ENCODE peak calls at places on chromosomes 5 and 9, in four cellular contexts. L is Panc1, S is prostate gland, V is GM23338. Q is an unnamed sample.

GRCh38 chr5:32600057-32600622 is 14.8 kb downstream of the SUB1 start:
- DNase-seq in L (no peak), S (no peak), V (no peak), Q (no peak)

GRCh38 chr5:89268460-89268859 is 385.5 kb upstream of the MEF2C start:
- DNase-seq in L (no peak), S (no peak), V (no peak), Q (peak; percentile 12)

GRCh38 chr5:34484591-34485228 is 171.4 kb upstream of the RAI14 start:
- DNase-seq in L (no peak), S (no peak), V (no peak), Q (no peak)

GRCh38 chr9:131240047-131240921 is 36.0 kb downstream of the FAM78A start:
- DNase-seq in L (no peak), S (no peak), V (no peak), Q (no peak)

GRCh38 chr9:30201024-30201423 is 2183.4 kb upstream of the ACO1 start:
- DNase-seq in L (no peak), S (no peak), V (no peak), Q (no peak)

GRCh38 chr9:4012446-4012845 is 287.4 kb downstream of the GLIS3 start:
- DNase-seq in L (no peak), S (no peak), V (no peak), Q (no peak)

GRCh38 chr9:136645903-136646754 is 16.6 kb upstream of the EGFL7 start:
- DNase-seq in L (no peak), S (no peak), V (peak; percentile 48), Q (no peak)

GRCh38 chr9:126235350-126235740 is 91.3 kb upstream of the MVB12B start:
- DNase-seq in L (no peak), S (no peak), V (no peak), Q (no peak)

GRCh38 chr9:121568101-121568460 is 68.4 kb upstream of the GGTA1 start:
- DNase-seq in L (no peak), S (no peak), V (no peak), Q (no peak)

GRCh38 chr5:177071671-177072385 is 14.9 kb upstream of the FGFR4 start:
- DNase-seq in L (peak; percentile 82), S (peak; percentile 81), V (peak; percentile 96), Q (peak; percentile 81)

GRCh38 chr5:132008961-132009680 is 2.3 kb downstream of the ACSL6 start:
- DNase-seq in L (no peak), S (no peak), V (no peak), Q (no peak)

GRCh38 chr9:38689678-38690077 is 30.3 kb downstream of the FAM240B start:
- DNase-seq in L (no peak), S (no peak), V (peak; percentile 85), Q (no peak)

GRCh38 chr5:135655326-135655725 is 76.5 kb upstream of the CXCL14 start:
- DNase-seq in L (no peak), S (no peak), V (no peak), Q (no peak)

GRCh38 chr9:132498811-132499210 is 83.6 kb upstream of the BARHL1 start:
- DNase-seq in L (no peak), S (no peak), V (peak; percentile 52), Q (no peak)

GRCh38 chr5:168756517-168757391 is 177.6 kb upstream of the PANK3 start:
- DNase-seq in L (no peak), S (no peak), V (peak; percentile 19), Q (no peak)

GRCh38 chr5:431001-431710 is 11.8 kb upstream of the EXOC3 start:
- DNase-seq in L (no peak), S (no peak), V (peak; percentile 77), Q (peak; percentile 69)

GRCh38 chr5:117131048-117131679 is 556.5 kb upstream of the SEMA6A start:
- DNase-seq in L (no peak), S (peak; percentile 57), V (no peak), Q (no peak)

GRCh38 chr5:138603521-138603920 is 28.3 kb upstream of the HSPA9 start:
- DNase-seq in L (no peak), S (no peak), V (no peak), Q (no peak)

GRCh38 chr9:93288891-93289883 is 105.2 kb downstream of the WNK2 start:
- DNase-seq in L (no peak), S (no peak), V (peak; percentile 35), Q (no peak)

GRCh38 chr9:115261656-115262081 is 143.7 kb upstream of the TNC start:
- DNase-seq in L (no peak), S (no peak), V (no peak), Q (no peak)

GRCh38 chr5:138257583-138257982 is 16.8 kb downstream of the GFRA3 start:
- DNase-seq in L (no peak), S (no peak), V (peak; percentile 34), Q (no peak)

GRCh38 chr9:104783588-104783987 is 19.7 kb downstream of the NIPSNAP3B start:
- DNase-seq in L (no peak), S (no peak), V (no peak), Q (no peak)

GRCh38 chr5:170554566-170555267 is 50.9 kb downstream of the KCNIP1 start:
- DNase-seq in L (no peak), S (no peak), V (no peak), Q (peak; percentile 19)

GRCh38 chr9:2157277-2158105 is 142.3 kb downstream of the SMARCA2 start:
- DNase-seq in L (no peak), S (peak; percentile 23), V (peak; percentile 44), Q (peak; percentile 18)

GRCh38 chr9:109331353-109331752 is 10.5 kb upstream of the EPB41L4B start:
- DNase-seq in L (no peak), S (peak; percentile 97), V (no peak), Q (peak; percentile 87)

GRCh38 chr9:84514421-84514820 is 155.1 kb upstream of the NTRK2 start:
- DNase-seq in L (no peak), S (no peak), V (no peak), Q (no peak)

GRCh38 chr5:54663876-54664275 is 146.3 kb downstream of the SNX18 start:
- DNase-seq in L (no peak), S (no peak), V (no peak), Q (peak; percentile 22)

GRCh38 chr5:14143843-14144585 is 872 bp downstream of the TRIO start:
- DNase-seq in L (no peak), S (no peak), V (peak; percentile 52), Q (peak; percentile 51)

GRCh38 chr5:179795049-179795862 is 1.5 kb downstream of the LTC4S start:
- DNase-seq in L (no peak), S (no peak), V (peak; percentile 78), Q (no peak)

GRCh38 chr5:148687427-148687826 is 33.1 kb upstream of the HTR4 start:
- DNase-seq in L (peak; percentile 13), S (no peak), V (peak; percentile 80), Q (no peak)

GRCh38 chr5:171335616-171336015 is 26.6 kb downstream of the TLX3 start:
- DNase-seq in L (no peak), S (no peak), V (no peak), Q (no peak)

DNA sequence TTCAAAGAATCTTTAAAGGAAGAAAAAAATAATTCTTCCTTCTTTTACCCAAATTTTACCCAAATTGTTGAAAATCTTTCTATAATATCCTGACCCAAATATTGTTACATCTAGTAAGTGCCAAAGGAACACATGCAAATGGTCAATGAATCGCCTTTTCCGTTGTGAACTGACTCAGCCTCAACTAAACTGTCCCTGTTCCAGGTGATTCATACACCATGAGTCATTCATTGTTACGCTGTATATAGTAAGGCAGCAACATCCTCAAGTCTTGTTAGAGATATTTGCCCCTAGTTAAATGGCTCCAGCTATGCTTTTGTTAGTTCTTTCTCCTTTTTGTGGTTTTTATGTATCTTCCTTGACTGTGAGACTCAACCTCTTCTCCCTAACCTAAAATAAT is 9.7 kb downstream of the PTGER4 start:
- DNase-seq in L (peak; percentile 100), S (no peak), V (no peak), Q (no peak)
- TF ChIP-seq POLR2AphosphoS5 in L (peak; percentile 83), S (peak; percentile 30), V (no peak), Q (peak; percentile 82)

GRCh38 chr9:127585161-127585750 is 26.8 kb upstream of the STXBP1 start:
- DNase-seq in L (no peak), S (no peak), V (no peak), Q (no peak)

GRCh38 chr9:127580879-127581278 is 31.2 kb upstream of the STXBP1 start:
- DNase-seq in L (no peak), S (no peak), V (no peak), Q (no peak)

GRCh38 chr9:127586096-127586495 is 26.0 kb upstream of the STXBP1 start:
- DNase-seq in L (no peak), S (no peak), V (no peak), Q (no peak)

GRCh38 chr9:127586537-127586936 is 25.5 kb upstream of the STXBP1 start:
- DNase-seq in L (no peak), S (peak; percentile 88), V (peak; percentile 97), Q (peak; percentile 85)

DNA sequence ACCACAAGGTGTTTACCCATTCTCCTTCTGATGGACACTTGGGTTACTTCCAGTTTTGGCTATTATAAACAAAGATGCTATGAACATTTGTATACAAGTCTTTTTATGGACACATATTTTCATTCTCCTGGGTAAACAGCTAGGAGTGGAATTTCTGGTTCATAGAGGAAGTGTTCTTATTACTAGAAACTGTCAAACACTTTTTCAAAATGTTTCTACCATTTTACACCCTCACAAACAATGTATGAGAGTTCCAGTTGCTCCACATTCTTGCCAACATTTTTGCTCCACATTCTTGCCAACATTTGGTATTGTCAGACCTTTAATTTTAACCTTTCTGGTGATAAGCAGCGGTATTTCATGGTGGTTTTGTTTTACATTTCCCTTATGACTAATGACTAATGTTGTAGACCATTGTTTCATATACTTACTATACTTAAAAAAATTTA is 28.4 kb upstream of the STXBP1 start:
- DNase-seq in L (no peak), S (no peak), V (no peak), Q (no peak)
- H3K36me3 ChIP-seq in L (no peaks in the 10 kb centered on the region), S (no peaks in the 10 kb centered on the region), V (no peaks in the 10 kb centered on the region), Q (no peaks in the 10 kb centered on the region)

GRCh38 chr5:157543825-157544622 is 31.6 kb downstream of the ADAM19 start:
- DNase-seq in L (no peak), S (no peak), V (no peak), Q (no peak)
- TF ChIP-seq CTCF in L (no peak), S (no peak), V (no peak), Q (no peak)

DNA sequence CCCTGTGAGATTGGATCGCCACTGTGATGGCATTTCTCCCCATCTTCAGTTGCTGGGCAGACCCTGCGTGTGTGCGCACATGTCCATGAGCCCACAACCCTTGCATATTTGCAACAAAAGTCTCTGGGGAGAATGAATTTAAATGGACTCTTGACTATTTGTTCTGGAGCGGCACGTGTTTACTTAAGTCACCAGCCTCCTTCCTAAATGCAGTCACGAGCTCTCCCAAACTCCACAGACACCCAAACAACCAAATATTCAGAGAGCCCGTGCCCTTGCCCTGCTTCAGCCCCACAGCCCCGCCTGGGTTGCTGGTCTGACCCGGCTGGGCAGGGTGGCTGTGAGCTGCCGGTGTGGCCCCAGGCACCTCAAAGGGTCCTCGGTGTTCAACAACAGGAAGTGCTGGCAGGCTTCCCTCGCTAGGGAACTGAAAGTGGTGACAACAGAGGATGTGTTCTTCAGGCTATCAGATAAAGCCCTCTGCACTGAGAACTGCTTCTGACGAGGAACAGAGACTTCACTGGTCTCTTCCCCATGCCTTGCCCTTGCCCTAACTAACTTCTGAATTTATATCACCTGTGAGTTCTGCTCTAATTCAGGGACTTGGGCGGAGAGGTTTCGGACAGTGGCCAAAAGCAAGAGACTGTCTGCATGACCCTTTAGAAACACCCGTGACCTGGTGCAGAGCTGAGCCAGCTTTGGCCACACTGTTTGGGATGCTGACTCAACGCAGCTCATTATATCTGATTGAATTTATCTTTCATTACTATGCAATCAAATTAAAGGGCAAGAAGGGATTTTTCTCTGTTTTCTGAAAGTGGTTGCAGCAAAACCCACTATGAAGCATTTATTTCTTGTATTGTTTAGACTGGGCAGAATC is 19.2 kb upstream of the CD180 start:
- DNase-seq in L (no peak), S (peak; percentile 69), V (no peak), Q (peak; percentile 87)
- TF ChIP-seq POLR2AphosphoS5 in L (no peak), S (peak; percentile 71), V (no peak), Q (no peak)

Q was measured in transverse colon.